ENCODE peak calls at places on chromosome 4, in four cellular contexts. One of them, this sample, is unnamed.

GRCh38 chr4:156638925-156639605 is 332.5 kb downstream of the PDGFC start:
- DNase-seq in HFF-Myc: no peak
- DNase-seq in lower leg skin: no peak
- DNase-seq in nephron progenitor cell: no peak
- DNase-seq in this sample: no peak

GRCh38 chr4:168183717-168184571 is 91.6 kb downstream of the ANXA10 start:
- DNase-seq in HFF-Myc: peak; percentile 22
- DNase-seq in lower leg skin: no peak
- DNase-seq in nephron progenitor cell: no peak
- DNase-seq in this sample: no peak

GRCh38 chr4:26985836-26986235 is 125.2 kb downstream of the STIM2 start:
- DNase-seq in HFF-Myc: no peak
- DNase-seq in lower leg skin: no peak
- DNase-seq in nephron progenitor cell: no peak
- DNase-seq in this sample: no peak

GRCh38 chr4:139367421-139368090 is 65.3 kb upstream of the NDUFC1 start:
- DNase-seq in HFF-Myc: peak; percentile 4
- DNase-seq in lower leg skin: no peak
- DNase-seq in nephron progenitor cell: no peak
- DNase-seq in this sample: no peak

GRCh38 chr4:83128235-83128929 is 13.9 kb upstream of the PLAC8 start:
- DNase-seq in HFF-Myc: no peak
- DNase-seq in lower leg skin: no peak
- DNase-seq in nephron progenitor cell: no peak
- DNase-seq in this sample: no peak

GRCh38 chr4:18698119-18698883 is 676.7 kb upstream of the LCORL start:
- DNase-seq in HFF-Myc: no peak
- DNase-seq in lower leg skin: no peak
- DNase-seq in nephron progenitor cell: no peak
- DNase-seq in this sample: no peak

GRCh38 chr4:42265782-42266602 is 113.5 kb upstream of the BEND4 start:
- DNase-seq in HFF-Myc: no peak
- DNase-seq in lower leg skin: no peak
- DNase-seq in nephron progenitor cell: no peak
- DNase-seq in this sample: peak; percentile 83

GRCh38 chr4:80321341-80321740 is 14.2 kb upstream of the CFAP299 start:
- DNase-seq in HFF-Myc: no peak
- DNase-seq in lower leg skin: no peak
- DNase-seq in nephron progenitor cell: no peak
- DNase-seq in this sample: no peak

GRCh38 chr4:30553721-30554120 is 166.4 kb upstream of the PCDH7 start:
- DNase-seq in HFF-Myc: no peak
- DNase-seq in lower leg skin: no peak
- DNase-seq in nephron progenitor cell: no peak
- DNase-seq in this sample: no peak

GRCh38 chr4:19478791-19479190 is 772.9 kb upstream of the SLIT2 start:
- DNase-seq in HFF-Myc: no peak
- DNase-seq in lower leg skin: no peak
- DNase-seq in nephron progenitor cell: no peak
- DNase-seq in this sample: no peak

GRCh38 chr4:119725688-119726330 is 97.2 kb upstream of the PDE5A start:
- DNase-seq in HFF-Myc: no peak
- DNase-seq in lower leg skin: no peak
- DNase-seq in nephron progenitor cell: no peak
- DNase-seq in this sample: no peak

DNA sequence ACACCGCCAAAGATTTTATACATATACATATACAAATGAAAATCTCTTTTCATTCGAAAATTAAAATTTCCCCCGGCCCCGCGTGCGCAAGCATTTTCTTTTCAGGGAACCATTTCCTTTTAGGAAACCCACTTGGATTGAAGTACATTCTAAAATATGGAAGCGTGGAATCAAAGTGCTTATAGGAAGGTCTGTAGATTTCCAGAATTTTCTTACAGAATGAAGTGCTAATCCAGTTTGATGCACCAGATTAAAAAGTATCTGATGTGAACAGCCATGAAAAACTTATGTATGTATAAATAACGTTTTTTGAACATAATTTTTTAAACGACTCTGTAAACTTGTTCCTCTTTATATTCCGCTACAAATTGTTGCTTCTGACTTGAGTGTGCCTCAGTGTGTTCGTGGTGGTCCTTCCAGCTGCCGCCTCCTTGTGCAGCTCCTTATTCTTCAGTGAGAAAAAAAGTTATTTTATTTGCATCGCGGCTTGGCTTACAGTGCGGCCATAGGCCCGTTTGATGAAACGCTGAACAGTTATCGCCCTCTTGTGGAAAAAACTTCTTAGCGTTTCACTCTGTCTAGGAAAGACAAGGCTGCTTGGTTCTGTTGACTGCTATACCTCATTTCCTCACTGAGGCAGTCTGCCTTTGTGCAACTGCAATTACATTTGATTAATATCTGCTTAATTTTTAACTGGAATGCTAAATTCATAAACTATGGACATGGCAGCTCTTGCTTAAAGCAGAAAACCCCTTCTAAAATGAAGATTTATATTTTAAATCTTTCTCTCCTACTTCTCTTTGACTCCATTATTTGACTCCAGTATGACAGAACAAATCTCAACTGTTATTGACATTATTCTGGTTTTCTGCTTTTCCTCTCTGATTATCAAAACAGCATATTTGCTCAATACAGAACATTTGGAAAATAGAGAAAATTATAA is 4.7 kb upstream of the NKX6-1 start:
- DNase-seq in HFF-Myc: peak; percentile 42
- DNase-seq in lower leg skin: no peak
- DNase-seq in nephron progenitor cell: peak; percentile 52
- DNase-seq in this sample: no peak
- TF ChIP-seq CTCF in HFF-Myc: peak; percentile 76
- TF ChIP-seq CTCF in lower leg skin: no peak
- TF ChIP-seq CTCF in nephron progenitor cell: peak; percentile 70
- TF ChIP-seq CTCF in this sample: peak; percentile 82

DNA sequence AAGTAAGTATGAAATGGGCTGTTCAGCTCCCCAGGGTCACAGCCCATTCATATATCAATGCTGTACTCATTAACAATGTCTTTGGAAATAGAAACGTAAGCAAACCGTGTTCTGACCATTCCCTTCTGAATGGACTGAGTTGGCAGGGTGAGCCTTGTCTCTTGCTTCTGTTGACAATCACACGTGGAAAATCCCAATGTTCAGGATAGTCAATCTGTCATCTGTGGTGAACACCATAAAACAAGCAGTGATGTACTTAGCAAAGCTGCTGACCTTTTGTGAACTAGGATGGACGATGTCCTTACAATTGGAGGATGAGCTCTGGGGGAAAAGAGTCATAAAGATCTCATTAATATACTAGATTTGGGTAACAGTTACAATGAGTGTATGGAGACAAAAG is 109.6 kb upstream of the PAQR3 start:
- DNase-seq in HFF-Myc: no peak
- DNase-seq in lower leg skin: no peak
- DNase-seq in nephron progenitor cell: no peak
- DNase-seq in this sample: no peak
- TF ChIP-seq CTCF in HFF-Myc: no peak
- TF ChIP-seq CTCF in lower leg skin: no peak
- TF ChIP-seq CTCF in nephron progenitor cell: no peak
- TF ChIP-seq CTCF in this sample: no peak

GRCh38 chr4:70704333-70705145 is 16.2 kb downstream of the UTP3 start:
- DNase-seq in HFF-Myc: no peak
- DNase-seq in lower leg skin: peak; percentile 95
- DNase-seq in nephron progenitor cell: peak; percentile 88
- DNase-seq in this sample: peak; percentile 90
- TF ChIP-seq CTCF in HFF-Myc: peak; percentile 30
- TF ChIP-seq CTCF in lower leg skin: no peak
- TF ChIP-seq CTCF in nephron progenitor cell: no peak
- TF ChIP-seq CTCF in this sample: peak; percentile 47

DNA sequence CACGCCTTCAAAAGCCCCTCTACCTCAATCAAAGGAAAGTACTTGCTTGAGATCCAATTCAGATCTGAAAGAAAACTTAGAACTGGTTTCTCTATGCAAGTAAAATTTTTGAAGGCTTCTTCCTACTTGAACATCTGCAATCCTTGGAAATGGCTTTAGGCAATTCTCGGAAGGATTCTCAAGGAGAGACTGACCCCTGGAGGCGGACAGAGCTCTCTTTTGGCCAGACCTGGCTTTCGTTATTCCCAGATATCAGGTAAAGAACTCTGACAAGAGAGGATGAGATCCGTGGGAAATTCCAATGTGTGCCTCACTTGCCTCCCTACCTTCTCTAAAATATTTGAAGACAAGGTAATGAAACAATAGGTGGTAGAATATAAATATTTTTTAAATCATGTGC is 670.3 kb upstream of the FAM241A start:
- DNase-seq in HFF-Myc: no peak
- DNase-seq in lower leg skin: no peak
- DNase-seq in nephron progenitor cell: peak; percentile 51
- DNase-seq in this sample: no peak
- TF ChIP-seq CTCF in HFF-Myc: peak; percentile 50
- TF ChIP-seq CTCF in lower leg skin: no peak
- TF ChIP-seq CTCF in nephron progenitor cell: peak; percentile 55
- TF ChIP-seq CTCF in this sample: peak; percentile 59

GRCh38 chr4:39467470-39467869 is 8.6 kb downstream of the LIAS start:
- DNase-seq in HFF-Myc: no peak
- DNase-seq in lower leg skin: no peak
- DNase-seq in nephron progenitor cell: no peak
- DNase-seq in this sample: no peak

GRCh38 chr4:39472396-39472795 is 13.5 kb downstream of the LIAS start:
- DNase-seq in HFF-Myc: no peak
- DNase-seq in lower leg skin: no peak
- DNase-seq in nephron progenitor cell: no peak
- DNase-seq in this sample: no peak

GRCh38 chr4:39466747-39467146 is 7.9 kb downstream of the LIAS start:
- DNase-seq in HFF-Myc: no peak
- DNase-seq in lower leg skin: no peak
- DNase-seq in nephron progenitor cell: no peak
- DNase-seq in this sample: no peak

GRCh38 chr4:39470402-39470801 is 11.5 kb downstream of the LIAS start:
- DNase-seq in HFF-Myc: no peak
- DNase-seq in lower leg skin: no peak
- DNase-seq in nephron progenitor cell: no peak
- DNase-seq in this sample: no peak

GRCh38 chr4:39469429-39470077 is 10.7 kb downstream of the LIAS start:
- DNase-seq in HFF-Myc: peak; percentile 74
- DNase-seq in lower leg skin: no peak
- DNase-seq in nephron progenitor cell: peak; percentile 41
- DNase-seq in this sample: no peak
- TF ChIP-seq CTCF in HFF-Myc: peak; percentile 81
- TF ChIP-seq CTCF in lower leg skin: peak; percentile 85
- TF ChIP-seq CTCF in nephron progenitor cell: peak; percentile 89
- TF ChIP-seq CTCF in this sample: peak; percentile 95